ENCODE peak calls at places on chromosomes 13 and 19, in four cellular contexts. O is T-helper 9 cell, Y is activated gamma-delta T cell treated with Interleukin-2 at 50 U/mL for 16 hours, J is iris pigment epithelial cell. N is an unnamed sample.

GRCh38 chr13:109787135-109787954 is 962 bp upstream of the IRS2 start:
- DNase-seq in O (peak), Y (peak), J (peak), N (peak)

GRCh38 chr13:98997738-98998641 is 20.1 kb upstream of the DOCK9 start:
- DNase-seq in O (no peak), Y (no peak), J (peak), N (no peak)

GRCh38 chr13:113539822-113540221 is 44.7 kb upstream of the TFDP1 start:
- DNase-seq in O (no peak), Y (no peak), J (no peak), N (no peak)

GRCh38 chr13:51168623-51169022 is 53.6 kb upstream of the FAM124A start:
- DNase-seq in O (no peak), Y (no peak), J (no peak), N (no peak)

GRCh38 chr13:48304132-48304876 is 753 bp downstream of the RB1 start:
- DNase-seq in O (no peak), Y (no peak), J (peak), N (peak)

GRCh38 chr19:10551698-10552301 is 8.1 kb downstream of the ATG4D start:
- DNase-seq in O (no peak), Y (peak), J (peak), N (peak)

GRCh38 chr13:85603735-85604134 is 195.5 kb downstream of the SLITRK6 start:
- DNase-seq in O (no peak), Y (no peak), J (no peak), N (no peak)

GRCh38 chr19:49057636-49058234 is at the start of gene CGB7:
- DNase-seq in O (peak), Y (no peak), J (peak), N (peak)

GRCh38 chr19:952680-953500 is 27.1 kb downstream of the ARID3A start:
- DNase-seq in O (no peak), Y (no peak), J (peak), N (no peak)

GRCh38 chr19:625257-625656 is 8.1 kb downstream of the POLRMT start:
- DNase-seq in O (no peak), Y (no peak), J (no peak), N (no peak)

GRCh38 chr19:1453525-1454371 is 3.8 kb downstream of the APC2 start:
- DNase-seq in O (no peak), Y (no peak), J (no peak), N (no peak)

GRCh38 chr13:85738696-85739320 is 60.4 kb downstream of the SLITRK6 start:
- DNase-seq in O (no peak), Y (no peak), J (no peak), N (no peak)

GRCh38 chr13:110126391-110126961 is 180.5 kb downstream of the COL4A1 start:
- DNase-seq in O (no peak), Y (no peak), J (peak), N (no peak)

GRCh38 chr13:33865945-33866344 is 48.0 kb downstream of the RFC3 start:
- DNase-seq in O (no peak), Y (no peak), J (no peak), N (no peak)

GRCh38 chr19:3029070-3029923 is at the start of gene TLE2:
- DNase-seq in O (no peak), Y (no peak), J (no peak), N (no peak)

GRCh38 chr19:38224014-38224862 is at the start of gene DPF1:
- DNase-seq in O (peak), Y (no peak), J (peak), N (peak)

GRCh38 chr13:51773515-51773914 is 30.4 kb downstream of the DHRS12 start:
- DNase-seq in O (no peak), Y (no peak), J (no peak), N (no peak)

GRCh38 chr19:40134866-40135265 is 44.1 kb upstream of the ZNF780A start:
- DNase-seq in O (no peak), Y (no peak), J (no peak), N (no peak)

GRCh38 chr19:6271721-6272410 is 7.9 kb downstream of the MLLT1 start:
- DNase-seq in O (no peak), Y (no peak), J (peak), N (no peak)

GRCh38 chr13:110340812-110341444 is 33.8 kb downstream of the COL4A2 start:
- DNase-seq in O (peak), Y (peak), J (peak), N (peak)

GRCh38 chr13:81686877-81687276 is 1346.0 kb upstream of the SPRY2 start:
- DNase-seq in O (no peak), Y (no peak), J (peak), N (no peak)

GRCh38 chr13:28854657-28855056 is 34.5 kb downstream of the MTUS2 start:
- DNase-seq in O (no peak), Y (no peak), J (no peak), N (no peak)

GRCh38 chr13:82720961-82721360 is 1161.3 kb downstream of the SLITRK1 start:
- DNase-seq in O (no peak), Y (no peak), J (no peak), N (no peak)

GRCh38 chr19:46482645-46483044 is 11.3 kb upstream of the PNMA8A start:
- DNase-seq in O (no peak), Y (no peak), J (peak), N (no peak)

GRCh38 chr19:4061178-4061682 is 5.5 kb downstream of the ZBTB7A start:
- DNase-seq in O (no peak), Y (no peak), J (no peak), N (no peak)

GRCh38 chr13:43441916-43442315 is 344.9 kb downstream of the ENOX1 start:
- DNase-seq in O (no peak), Y (no peak), J (no peak), N (no peak)

GRCh38 chr19:6218497-6219146 is 61.2 kb downstream of the MLLT1 start:
- DNase-seq in O (peak), Y (peak), J (peak), N (peak)

GRCh38 chr19:5563008-5563431 is 4.7 kb downstream of the TINCR start:
- DNase-seq in O (no peak), Y (no peak), J (no peak), N (no peak)

GRCh38 chr13:53405616-53406015 is 377.0 kb downstream of the OLFM4 start:
- DNase-seq in O (no peak), Y (no peak), J (no peak), N (no peak)

GRCh38 chr13:64529874-64530485 is 2700.2 kb downstream of the PCDH9 start:
- DNase-seq in O (no peak), Y (no peak), J (peak), N (no peak)

GRCh38 chr19:42081584-42082258 is 5.8 kb downstream of the ZNF574 start:
- DNase-seq in O (no peak), Y (no peak), J (peak), N (peak)

GRCh38 chr13:108769213-108770070 is 140.0 kb downstream of the MYO16 start:
- DNase-seq in O (no peak), Y (no peak), J (peak), N (no peak)

GRCh38 chr13:50080158-50080855 is 65.1 kb downstream of the KCNRG start:
- DNase-seq in O (peak), Y (peak), J (peak), N (peak)

GRCh38 chr13:85632526-85633215 is 166.5 kb downstream of the SLITRK6 start:
- DNase-seq in O (no peak), Y (no peak), J (no peak), N (no peak)

GRCh38 chr19:1847684-1848398 is 442 bp downstream of the REXO1 start:
- DNase-seq in O (no peak), Y (no peak), J (peak), N (peak)

GRCh38 chr13:44373247-44373600 is 400 bp upstream of the SERP2 start:
- DNase-seq in O (no peak), Y (no peak), J (no peak), N (no peak)

GRCh38 chr19:7191946-7192691 is 102.1 kb downstream of the INSR start:
- DNase-seq in O (peak), Y (peak), J (no peak), N (peak)

GRCh38 chr13:26910754-26911465 is 150.3 kb upstream of the GPR12 start:
- DNase-seq in O (no peak), Y (no peak), J (no peak), N (no peak)